ENCODE peak calls at places on chromosomes 7 and 10, in four cellular contexts. E, W, I and C are unnamed samples.

GRCh38 chr7:23418046-23418445 is 52.2 kb downstream of the IGF2BP3 start:
- DNase-seq in E (no peak), W (no peak), I (peak; percentile 30), C (no peak)

GRCh38 chr7:21966271-21966670 is 20.6 kb upstream of the CDCA7L start:
- DNase-seq in E (no peak), W (no peak), I (no peak), C (no peak)

GRCh38 chr7:16356241-16356958 is 64.9 kb downstream of the CRPPA start:
- DNase-seq in E (no peak), I (no peak), W (no peak), C (no peak)

GRCh38 chr7:129210256-129210988 is 14.4 kb upstream of the AHCYL2 start:
- DNase-seq in I (peak; percentile 32), E (peak; percentile 91), W (peak; percentile 89), C (no peak)

GRCh38 chr10:43881657-43882056 is 233.0 kb upstream of the ZNF32 start:
- DNase-seq in W (no peak), I (no peak), E (no peak), C (no peak)

GRCh38 chr10:26067680-26068079 is 133.7 kb downstream of the MYO3A start:
- DNase-seq in E (no peak), I (no peak), W (no peak), C (no peak)

GRCh38 chr10:21481407-21481806 is 44.1 kb downstream of the SKIDA1 start:
- DNase-seq in E (no peak), W (no peak), I (no peak), C (no peak)

GRCh38 chr10:96752380-96752779 is 32.1 kb upstream of the PIK3AP1 start:
- DNase-seq in I (no peak), W (no peak), E (no peak), C (no peak)

GRCh38 chr10:116607336-116607735 is 13.4 kb upstream of the PNLIPRP2 start:
- DNase-seq in I (no peak), E (no peak), W (no peak), C (no peak)

GRCh38 chr10:58955615-58956014 is 220.8 kb upstream of the PHYHIPL start:
- DNase-seq in W (no peak), E (no peak), I (no peak), C (no peak)

GRCh38 chr10:58952747-58953466 is 223.5 kb upstream of the PHYHIPL start:
- DNase-seq in W (no peak), E (no peak), I (peak; percentile 35), C (no peak)

GRCh38 chr10:58954163-58954562 is 222.3 kb upstream of the PHYHIPL start:
- DNase-seq in E (no peak), W (no peak), I (no peak), C (no peak)

GRCh38 chr10:58956926-58957325 is 219.5 kb upstream of the PHYHIPL start:
- DNase-seq in I (no peak), W (no peak), E (no peak), C (no peak)

DNA sequence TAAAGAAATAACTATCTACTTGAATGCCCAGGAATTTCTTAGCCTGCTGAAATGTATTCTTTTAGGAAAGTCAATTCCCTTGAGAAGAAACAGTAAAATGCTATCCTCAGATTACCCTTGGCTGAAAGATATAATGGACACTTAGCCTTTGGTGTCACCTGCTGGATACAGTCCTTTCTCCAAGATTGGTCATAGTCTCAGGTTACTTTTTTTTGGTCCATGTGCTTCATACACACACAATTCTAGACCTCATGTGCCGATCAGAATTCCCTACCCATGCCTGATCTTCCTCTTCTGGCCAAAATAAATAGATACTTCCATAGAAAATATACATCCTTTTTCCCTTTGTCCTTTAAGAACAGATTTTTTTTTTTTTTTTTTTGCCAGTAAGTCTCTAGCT is 218.9 kb upstream of the PHYHIPL start:
- DNase-seq in E (no peak), W (no peak), I (no peak), C (no peak)
- H3K27ac ChIP-seq in E (no peak overlapping the region), W (no peak overlapping the region), I (no peak overlapping the region), C (no peak overlapping the region)

DNA sequence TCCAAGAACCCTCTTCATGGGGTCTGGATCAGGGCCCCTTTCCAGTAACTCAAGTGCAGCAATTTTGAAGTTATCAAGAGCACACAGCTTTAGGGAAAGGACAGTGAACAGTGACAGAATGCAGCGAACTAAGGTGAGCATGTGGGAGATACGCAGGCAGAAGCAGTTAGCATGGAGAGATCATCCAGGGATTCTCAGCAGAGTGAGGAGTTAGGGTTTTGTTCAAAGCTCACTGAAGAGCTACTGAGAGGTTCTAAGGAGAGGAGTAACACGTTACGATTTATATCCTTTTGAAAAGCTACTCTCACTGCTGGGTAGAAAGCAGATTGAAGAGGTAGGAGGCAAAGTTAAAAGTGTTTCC is 83.6 kb upstream of the MPP7 start:
- DNase-seq in I (no peak), E (no peak), W (no peak), C (no peak)
- H3K27ac ChIP-seq in I (no peak overlapping the region), E (no peak overlapping the region), W (no peak overlapping the region), C (peak overlapping the region; percentile 52)

GRCh38 chr10:114623155-114623554 is 34.9 kb downstream of the ABLIM1 start:
- DNase-seq in W (no peak), E (no peak), I (no peak), C (no peak)
- H3K27ac ChIP-seq in W (peak overlapping the region; percentile 70), E (no peak overlapping the region), I (peak overlapping the region; percentile 18), C (peak overlapping the region; percentile 87)

GRCh38 chr7:1044189-1045037 is at the start of gene GPR146:
- DNase-seq in W (peak; percentile 98), E (peak; percentile 98), I (peak; percentile 95), C (peak; percentile 57)

GRCh38 chr7:1045727-1046063 is 1.3 kb downstream of the GPR146 start:
- DNase-seq in I (no peak), E (no peak), W (no peak), C (no peak)

GRCh38 chr7:1043552-1044188 is 676 bp upstream of the GPR146 start:
- DNase-seq in I (no peak), W (no peak), E (peak; percentile 57), C (no peak)

GRCh38 chr7:1046722-1047679 is 2.7 kb downstream of the GPR146 start:
- DNase-seq in E (peak; percentile 26), W (no peak), I (no peak), C (no peak)

GRCh38 chr7:1045038-1045726 is 836 bp downstream of the GPR146 start:
- DNase-seq in I (no peak), E (no peak), W (no peak), C (no peak)
- H3K27ac ChIP-seq in I (peak overlapping the region; percentile 9), E (peak overlapping the region; percentile 97), W (peak overlapping the region; percentile 94), C (no peak overlapping the region)

GRCh38 chr10:3251172-3251571 is 78.6 kb upstream of the PITRM1 start:
- DNase-seq in W (no peak), I (no peak), E (no peak), C (no peak)
- H3K27ac ChIP-seq in W (no peak overlapping the region), I (no peak overlapping the region), E (no peak overlapping the region), C (no peak overlapping the region)

DNA sequence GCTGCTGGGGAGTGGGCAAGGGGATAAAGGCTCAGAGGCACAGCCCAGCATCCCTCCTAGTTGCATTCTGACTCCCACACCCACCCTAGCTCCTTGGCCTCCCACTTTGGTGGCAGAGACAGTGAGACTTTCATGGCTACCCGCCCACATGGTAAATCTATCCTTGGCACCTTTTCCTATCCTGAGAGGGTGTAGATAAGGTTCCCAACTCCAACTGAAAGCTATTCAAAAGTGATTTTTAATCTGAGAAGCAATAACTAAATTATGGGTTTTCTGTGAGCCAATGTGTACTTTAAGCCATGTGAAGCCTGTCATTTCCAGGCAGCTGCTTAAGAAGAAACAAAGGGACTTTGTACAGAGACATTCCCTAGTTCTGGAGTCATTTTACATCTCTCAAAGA is 9.1 kb downstream of the LAMB1 start:
- DNase-seq in I (no peak), E (no peak), W (no peak), C (no peak)
- H3K27ac ChIP-seq in I (no peak overlapping the region), E (no peak overlapping the region), W (peak overlapping the region; percentile 79), C (no peak overlapping the region)